ENCODE peak calls at places on chromosome 1, in nine cellular contexts. One of them, this sample, is unnamed.

GRCh38 chr1:30756545-30757195 is 904 bp downstream of the LAPTM5 start:
- DNase-seq in neural progenitor cell: no peak
- DNase-seq in AG09319: peak
- DNase-seq in pancreas: peak
- DNase-seq in neural crest cell: no peak
- DNase-seq in upper lobe of right lung: peak
- DNase-seq in DND-41: peak
- DNase-seq in RWPE1: peak
- DNase-seq in uterus: no peak
- DNase-seq in this sample: peak

GRCh38 chr1:89335486-89335885 is 28.4 kb upstream of the GBP6 start:
- DNase-seq in DND-41: no peak
- DNase-seq in pancreas: no peak
- DNase-seq in upper lobe of right lung: no peak
- DNase-seq in uterus: no peak
- DNase-seq in neural progenitor cell: no peak
- DNase-seq in AG09319: no peak
- DNase-seq in RWPE1: no peak
- DNase-seq in neural crest cell: no peak
- DNase-seq in this sample: no peak

GRCh38 chr1:231702804-231703203 is 76.2 kb downstream of the DISC1 start:
- DNase-seq in neural crest cell: no peak
- DNase-seq in RWPE1: peak
- DNase-seq in uterus: no peak
- DNase-seq in upper lobe of right lung: no peak
- DNase-seq in neural progenitor cell: no peak
- DNase-seq in DND-41: no peak
- DNase-seq in pancreas: no peak
- DNase-seq in AG09319: no peak
- DNase-seq in this sample: no peak

GRCh38 chr1:172515927-172516326 is 17.0 kb upstream of the SUCO start:
- DNase-seq in uterus: no peak
- DNase-seq in RWPE1: no peak
- DNase-seq in upper lobe of right lung: no peak
- DNase-seq in DND-41: no peak
- DNase-seq in pancreas: no peak
- DNase-seq in neural progenitor cell: no peak
- DNase-seq in neural crest cell: no peak
- DNase-seq in AG09319: no peak
- DNase-seq in this sample: no peak

GRCh38 chr1:10573446-10573845 is 98.7 kb downstream of the PEX14 start:
- DNase-seq in neural progenitor cell: no peak
- DNase-seq in DND-41: no peak
- DNase-seq in RWPE1: no peak
- DNase-seq in AG09319: no peak
- DNase-seq in uterus: no peak
- DNase-seq in neural crest cell: no peak
- DNase-seq in pancreas: no peak
- DNase-seq in upper lobe of right lung: no peak
- DNase-seq in this sample: no peak

GRCh38 chr1:219085082-219085481 is 88.6 kb upstream of the LYPLAL1 start:
- DNase-seq in neural crest cell: no peak
- DNase-seq in pancreas: no peak
- DNase-seq in RWPE1: no peak
- DNase-seq in DND-41: no peak
- DNase-seq in upper lobe of right lung: no peak
- DNase-seq in neural progenitor cell: no peak
- DNase-seq in uterus: no peak
- DNase-seq in AG09319: no peak
- DNase-seq in this sample: no peak

GRCh38 chr1:214427871-214428277 is 123.5 kb downstream of the PTPN14 start:
- DNase-seq in neural progenitor cell: no peak
- DNase-seq in DND-41: peak
- DNase-seq in neural crest cell: peak
- DNase-seq in upper lobe of right lung: no peak
- DNase-seq in RWPE1: peak
- DNase-seq in uterus: no peak
- DNase-seq in pancreas: no peak
- DNase-seq in AG09319: peak
- DNase-seq in this sample: peak

GRCh38 chr1:145824499-145824842 is 471 bp downstream of the POLR3C start:
- DNase-seq in upper lobe of right lung: no peak
- DNase-seq in pancreas: no peak
- DNase-seq in RWPE1: peak
- DNase-seq in uterus: no peak
- DNase-seq in AG09319: no peak
- DNase-seq in DND-41: no peak
- DNase-seq in neural crest cell: no peak
- DNase-seq in neural progenitor cell: no peak
- DNase-seq in this sample: no peak

GRCh38 chr1:21048462-21048861 is 128.2 kb downstream of the EIF4G3 start:
- DNase-seq in RWPE1: no peak
- DNase-seq in DND-41: no peak
- DNase-seq in upper lobe of right lung: no peak
- DNase-seq in neural crest cell: no peak
- DNase-seq in AG09319: no peak
- DNase-seq in neural progenitor cell: no peak
- DNase-seq in pancreas: no peak
- DNase-seq in uterus: no peak
- DNase-seq in this sample: no peak

GRCh38 chr1:21046132-21046531 is 130.6 kb downstream of the EIF4G3 start:
- DNase-seq in AG09319: no peak
- DNase-seq in neural progenitor cell: no peak
- DNase-seq in neural crest cell: no peak
- DNase-seq in upper lobe of right lung: no peak
- DNase-seq in DND-41: no peak
- DNase-seq in RWPE1: no peak
- DNase-seq in uterus: no peak
- DNase-seq in pancreas: no peak
- DNase-seq in this sample: no peak

GRCh38 chr1:21050031-21050430 is 126.7 kb downstream of the EIF4G3 start:
- DNase-seq in AG09319: no peak
- DNase-seq in neural crest cell: no peak
- DNase-seq in uterus: no peak
- DNase-seq in upper lobe of right lung: no peak
- DNase-seq in pancreas: no peak
- DNase-seq in RWPE1: no peak
- DNase-seq in neural progenitor cell: no peak
- DNase-seq in DND-41: no peak
- DNase-seq in this sample: no peak

GRCh38 chr1:21051177-21051576 is 125.5 kb downstream of the EIF4G3 start:
- DNase-seq in upper lobe of right lung: no peak
- DNase-seq in RWPE1: no peak
- DNase-seq in neural progenitor cell: no peak
- DNase-seq in pancreas: no peak
- DNase-seq in AG09319: no peak
- DNase-seq in DND-41: no peak
- DNase-seq in neural crest cell: no peak
- DNase-seq in uterus: no peak
- DNase-seq in this sample: no peak

GRCh38 chr1:21052034-21052433 is 124.7 kb downstream of the EIF4G3 start:
- DNase-seq in DND-41: no peak
- DNase-seq in neural progenitor cell: no peak
- DNase-seq in AG09319: no peak
- DNase-seq in RWPE1: no peak
- DNase-seq in upper lobe of right lung: no peak
- DNase-seq in neural crest cell: no peak
- DNase-seq in uterus: no peak
- DNase-seq in pancreas: no peak
- DNase-seq in this sample: no peak
- TF ChIP-seq CTCF in DND-41: no peak
- TF ChIP-seq CTCF in neural progenitor cell: no peak
- TF ChIP-seq CTCF in AG09319: no peak
- TF ChIP-seq CTCF in RWPE1: no peak
- TF ChIP-seq CTCF in upper lobe of right lung: no peak
- TF ChIP-seq CTCF in neural crest cell: no peak
- TF ChIP-seq CTCF in uterus: no peak
- TF ChIP-seq CTCF in pancreas: no peak
- TF ChIP-seq CTCF in this sample: no peak

GRCh38 chr1:52911541-52911940 is 10.0 kb downstream of the ECHDC2 start:
- DNase-seq in pancreas: no peak
- DNase-seq in AG09319: no peak
- DNase-seq in upper lobe of right lung: no peak
- DNase-seq in neural progenitor cell: no peak
- DNase-seq in neural crest cell: no peak
- DNase-seq in RWPE1: no peak
- DNase-seq in DND-41: no peak
- DNase-seq in uterus: no peak
- DNase-seq in this sample: no peak

GRCh38 chr1:52915211-52915854 is 6.2 kb downstream of the ECHDC2 start:
- DNase-seq in upper lobe of right lung: no peak
- DNase-seq in neural crest cell: no peak
- DNase-seq in DND-41: no peak
- DNase-seq in neural progenitor cell: no peak
- DNase-seq in pancreas: no peak
- DNase-seq in RWPE1: no peak
- DNase-seq in AG09319: no peak
- DNase-seq in uterus: no peak
- DNase-seq in this sample: no peak

GRCh38 chr1:52913014-52913413 is 8.5 kb downstream of the ECHDC2 start:
- DNase-seq in pancreas: no peak
- DNase-seq in RWPE1: no peak
- DNase-seq in DND-41: no peak
- DNase-seq in upper lobe of right lung: no peak
- DNase-seq in neural progenitor cell: no peak
- DNase-seq in AG09319: no peak
- DNase-seq in neural crest cell: no peak
- DNase-seq in uterus: no peak
- DNase-seq in this sample: no peak

GRCh38 chr1:52914463-52914862 is 7.1 kb downstream of the ECHDC2 start:
- DNase-seq in upper lobe of right lung: no peak
- DNase-seq in DND-41: no peak
- DNase-seq in neural crest cell: no peak
- DNase-seq in RWPE1: no peak
- DNase-seq in AG09319: no peak
- DNase-seq in pancreas: no peak
- DNase-seq in neural progenitor cell: no peak
- DNase-seq in uterus: no peak
- DNase-seq in this sample: no peak

GRCh38 chr1:52913537-52913936 is 8.0 kb downstream of the ECHDC2 start:
- DNase-seq in upper lobe of right lung: no peak
- DNase-seq in pancreas: no peak
- DNase-seq in AG09319: no peak
- DNase-seq in neural progenitor cell: peak
- DNase-seq in uterus: no peak
- DNase-seq in DND-41: no peak
- DNase-seq in neural crest cell: no peak
- DNase-seq in RWPE1: no peak
- DNase-seq in this sample: peak
- TF ChIP-seq CTCF in upper lobe of right lung: no peak
- TF ChIP-seq CTCF in pancreas: no peak
- TF ChIP-seq CTCF in AG09319: no peak
- TF ChIP-seq CTCF in neural progenitor cell: peak
- TF ChIP-seq CTCF in uterus: no peak
- TF ChIP-seq CTCF in DND-41: peak
- TF ChIP-seq CTCF in neural crest cell: no peak
- TF ChIP-seq CTCF in RWPE1: no peak
- TF ChIP-seq CTCF in this sample: no peak

DNA sequence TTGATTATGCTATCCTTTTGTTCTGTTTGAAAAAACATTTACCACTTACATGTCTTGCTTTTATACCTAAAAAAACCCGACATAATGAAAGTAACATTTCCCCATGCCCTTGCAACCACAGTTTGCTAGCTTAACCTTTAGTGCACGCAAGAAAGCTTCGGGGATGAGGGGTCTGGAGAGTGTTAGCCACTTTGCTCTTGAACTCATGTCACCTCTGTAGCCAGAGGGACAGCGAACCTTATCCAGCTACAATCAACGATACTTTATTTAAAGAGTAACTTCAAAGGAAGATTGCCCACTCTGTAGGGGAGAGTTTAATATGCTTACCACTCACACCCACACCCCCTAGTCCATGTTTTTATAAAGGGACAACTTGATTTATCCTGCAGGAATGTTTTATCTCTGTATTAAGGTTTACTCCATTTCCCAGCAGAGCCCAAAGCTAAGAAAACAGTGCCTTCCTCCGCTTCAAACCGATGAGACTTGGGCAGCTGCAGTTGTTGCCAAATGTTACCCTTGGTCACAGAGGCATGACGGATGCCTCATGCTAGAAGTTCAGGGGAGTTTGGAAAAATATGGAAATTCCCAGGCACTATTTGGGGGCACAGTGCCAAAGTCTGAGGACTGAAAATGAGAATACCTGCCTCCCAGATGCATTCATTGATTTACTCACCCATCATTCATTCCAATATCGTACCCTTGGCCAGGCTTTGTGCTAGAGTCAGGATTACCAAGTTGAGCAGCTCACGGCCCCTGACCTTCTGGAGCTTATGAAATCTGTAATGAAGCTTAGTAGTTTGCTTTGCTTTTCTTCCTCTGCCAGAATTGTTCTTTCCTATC is 61.4 kb upstream of the VCAM1 start:
- DNase-seq in DND-41: no peak
- DNase-seq in uterus: no peak
- DNase-seq in RWPE1: no peak
- DNase-seq in AG09319: no peak
- DNase-seq in pancreas: no peak
- DNase-seq in neural crest cell: no peak
- DNase-seq in neural progenitor cell: no peak
- DNase-seq in upper lobe of right lung: no peak
- DNase-seq in this sample: no peak
- TF ChIP-seq CTCF in DND-41: no peak
- TF ChIP-seq CTCF in uterus: no peak
- TF ChIP-seq CTCF in RWPE1: no peak
- TF ChIP-seq CTCF in AG09319: no peak
- TF ChIP-seq CTCF in pancreas: no peak
- TF ChIP-seq CTCF in neural crest cell: no peak
- TF ChIP-seq CTCF in neural progenitor cell: no peak
- TF ChIP-seq CTCF in upper lobe of right lung: no peak
- TF ChIP-seq CTCF in this sample: no peak

GRCh38 chr1:206004821-206005220 is 1.6 kb upstream of the RAB7B start:
- DNase-seq in upper lobe of right lung: no peak
- DNase-seq in AG09319: no peak
- DNase-seq in neural progenitor cell: no peak
- DNase-seq in RWPE1: peak
- DNase-seq in uterus: no peak
- DNase-seq in pancreas: peak
- DNase-seq in DND-41: no peak
- DNase-seq in neural crest cell: no peak
- DNase-seq in this sample: no peak

GRCh38 chr1:206004269-206004800 is 1.1 kb upstream of the RAB7B start:
- DNase-seq in neural crest cell: no peak
- DNase-seq in RWPE1: no peak
- DNase-seq in AG09319: no peak
- DNase-seq in neural progenitor cell: no peak
- DNase-seq in upper lobe of right lung: no peak
- DNase-seq in uterus: no peak
- DNase-seq in DND-41: no peak
- DNase-seq in pancreas: no peak
- DNase-seq in this sample: no peak

GRCh38 chr1:206001476-206001888 is 1.7 kb downstream of the RAB7B start:
- DNase-seq in pancreas: peak
- DNase-seq in neural crest cell: no peak
- DNase-seq in RWPE1: peak
- DNase-seq in uterus: peak
- DNase-seq in DND-41: no peak
- DNase-seq in AG09319: peak
- DNase-seq in upper lobe of right lung: peak
- DNase-seq in neural progenitor cell: no peak
- DNase-seq in this sample: peak

GRCh38 chr1:206002160-206002559 is 1.0 kb downstream of the RAB7B start:
- DNase-seq in DND-41: no peak
- DNase-seq in neural crest cell: no peak
- DNase-seq in AG09319: no peak
- DNase-seq in RWPE1: peak
- DNase-seq in uterus: no peak
- DNase-seq in pancreas: peak
- DNase-seq in upper lobe of right lung: no peak
- DNase-seq in neural progenitor cell: no peak
- DNase-seq in this sample: no peak

GRCh38 chr1:206002833-206003532 is at the start of gene RAB7B:
- DNase-seq in pancreas: peak
- DNase-seq in DND-41: no peak
- DNase-seq in upper lobe of right lung: peak
- DNase-seq in neural crest cell: no peak
- DNase-seq in RWPE1: peak
- DNase-seq in uterus: peak
- DNase-seq in AG09319: peak
- DNase-seq in neural progenitor cell: no peak
- DNase-seq in this sample: no peak
- TF ChIP-seq CTCF in pancreas: no peak
- TF ChIP-seq CTCF in DND-41: no peak
- TF ChIP-seq CTCF in upper lobe of right lung: no peak
- TF ChIP-seq CTCF in neural crest cell: no peak
- TF ChIP-seq CTCF in RWPE1: no peak
- TF ChIP-seq CTCF in uterus: no peak
- TF ChIP-seq CTCF in AG09319: no peak
- TF ChIP-seq CTCF in neural progenitor cell: no peak
- TF ChIP-seq CTCF in this sample: no peak

This sample was measured in activated CD8-positive, alpha-beta T cell treated with anti-CD3 and anti-CD28 coated beads for 36 hours.